ENCODE peak calls at places on chromosome 19, in four cellular contexts. R is GM06990, H is fibroblast of pulmonary artery, X is cardiac muscle cell. B is an unnamed sample.

GRCh38 chr19:57648336-57649003 is 15.5 kb downstream of the ZNF211 start:
- DNase-seq in X (no peak), R (no peak), H (no peak), B (no peak)

GRCh38 chr19:57747472-57747807 is 825 bp downstream of the ZNF776 start:
- DNase-seq in X (no peak), R (no peak), H (no peak), B (no peak)

GRCh38 chr19:16160943-16161560 is 12.3 kb downstream of the CIB3 start:
- DNase-seq in X (peak), H (peak), R (no peak), B (peak)

GRCh38 chr19:55680339-55681130 is 5.5 kb downstream of the EPN1 start:
- DNase-seq in H (no peak), R (no peak), X (no peak), B (no peak)

GRCh38 chr19:50518091-50519005 is 4.6 kb upstream of the ASPDH start:
- DNase-seq in X (no peak), H (no peak), R (no peak), B (no peak)

GRCh38 chr19:28235606-28236125 is 977.3 kb downstream of the UQCRFS1 start:
- DNase-seq in X (no peak), R (no peak), H (no peak), B (no peak)

GRCh38 chr19:1052349-1052967 is 12.6 kb downstream of the ABCA7 start:
- DNase-seq in H (no peak), R (no peak), X (no peak), B (no peak)

GRCh38 chr19:584240-585001 is 5.3 kb upstream of the HCN2 start:
- DNase-seq in R (peak), H (peak), X (peak), B (peak)

GRCh38 chr19:17294051-17294891 is 9.0 kb downstream of the ABHD8 start:
- DNase-seq in X (no peak), H (no peak), R (peak), B (no peak)

GRCh38 chr19:33678796-33679195 is 57.0 kb downstream of the CHST8 start:
- DNase-seq in H (no peak), R (no peak), X (no peak), B (no peak)

GRCh38 chr19:19115954-19116353 is 22.3 kb downstream of the TMEM161A start:
- DNase-seq in H (peak), X (peak), R (no peak), B (peak)

GRCh38 chr19:4889034-4889825 is 13.5 kb downstream of the ARRDC5 start:
- DNase-seq in R (no peak), X (peak), H (peak), B (peak)

GRCh38 chr19:39826311-39826945 is 7.5 kb downstream of the DYRK1B start:
- DNase-seq in R (no peak), X (no peak), H (no peak), B (no peak)

GRCh38 chr19:39825531-39826076 is 8.4 kb downstream of the DYRK1B start:
- DNase-seq in X (no peak), H (no peak), R (no peak), B (no peak)

GRCh38 chr19:39823693-39824092 is 10.3 kb downstream of the DYRK1B start:
- DNase-seq in X (no peak), H (no peak), R (no peak), B (no peak)

GRCh38 chr19:39824143-39825092 is 9.5 kb downstream of the DYRK1B start:
- DNase-seq in X (peak), R (peak), H (peak), B (peak)

GRCh38 chr19:39825093-39825463 is 8.9 kb downstream of the DYRK1B start:
- DNase-seq in H (no peak), X (no peak), R (no peak), B (no peak)
- H3K4me3 ChIP-seq in H (no peak), X (no peak), R (no peak), B (no peak)

DNA sequence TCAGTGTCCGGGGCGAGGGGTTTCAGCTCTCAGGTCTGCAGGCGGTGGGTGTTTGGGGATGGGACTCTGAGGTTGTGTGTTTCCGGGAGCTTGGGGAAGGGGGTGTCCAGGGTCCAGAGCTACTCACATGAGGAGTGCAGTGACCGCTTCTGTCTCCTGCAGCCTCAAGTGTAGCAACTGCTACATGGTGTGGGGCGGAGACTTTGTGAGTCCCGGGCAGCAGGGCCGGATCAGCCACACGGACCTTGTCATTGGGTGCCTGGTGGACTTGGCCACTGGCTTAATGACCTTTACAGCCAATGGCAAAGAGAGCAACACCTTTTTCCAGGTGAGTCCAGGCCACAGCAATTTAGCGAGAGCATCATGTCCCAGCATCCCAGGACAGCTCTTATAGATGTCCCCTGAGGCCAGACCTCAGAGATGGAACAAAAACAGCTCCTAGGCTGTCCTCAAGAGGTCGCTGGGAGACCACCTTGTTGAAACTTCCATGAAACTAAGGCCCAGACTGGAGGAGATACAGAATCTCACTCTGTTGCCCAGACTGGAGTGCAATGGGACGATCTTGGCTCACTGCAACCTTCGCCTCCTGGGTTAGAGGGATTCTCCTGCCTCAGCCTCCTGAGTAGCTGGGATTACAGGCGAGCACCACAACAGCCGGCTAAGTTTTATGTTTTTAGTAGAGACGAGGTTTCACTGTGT is 44.9 kb downstream of the RYR1 start:
- DNase-seq in H (peak), X (peak), R (no peak), B (peak)
- TF ChIP-seq CTCF in H (no peak), X (peak), R (peak), B (no peak)

GRCh38 chr19:48501446-48501960 is 10.1 kb downstream of the LMTK3 start:
- DNase-seq in X (no peak), R (peak), H (no peak), B (no peak)
- H3K4me3 ChIP-seq in X (peak), R (no peak), H (no peak), B (no peak)

DNA sequence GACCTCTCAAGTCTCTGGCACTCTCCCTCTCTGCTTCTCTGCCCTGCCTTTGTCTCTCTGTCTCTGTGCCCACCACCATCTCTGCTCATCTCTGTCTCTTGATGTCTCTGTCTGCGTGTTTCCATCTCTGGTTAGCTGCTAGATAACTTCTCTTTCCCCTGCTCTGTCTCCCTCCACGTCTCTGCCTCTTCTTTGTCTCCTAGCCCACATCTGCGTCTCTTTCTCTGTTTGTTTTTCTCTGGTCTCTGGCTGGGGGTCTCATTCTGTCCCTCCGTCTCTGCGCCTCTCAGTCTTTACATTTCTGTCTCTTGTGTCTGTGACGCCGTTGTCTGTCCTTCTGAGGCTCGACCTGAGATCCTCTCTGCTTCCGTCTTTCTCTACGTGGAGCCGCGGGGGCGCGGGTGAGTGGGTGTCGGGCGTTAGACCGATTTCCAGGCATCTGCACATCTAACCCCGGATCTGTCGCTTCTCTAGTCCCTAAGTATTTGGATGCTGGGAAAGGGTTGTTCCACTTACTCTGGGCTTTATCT is 386 bp downstream of the GIPR start:
- DNase-seq in H (no peak), R (no peak), X (no peak), B (no peak)
- TF ChIP-seq CTCF in H (no peak), R (no peak), X (no peak), B (no peak)

DNA sequence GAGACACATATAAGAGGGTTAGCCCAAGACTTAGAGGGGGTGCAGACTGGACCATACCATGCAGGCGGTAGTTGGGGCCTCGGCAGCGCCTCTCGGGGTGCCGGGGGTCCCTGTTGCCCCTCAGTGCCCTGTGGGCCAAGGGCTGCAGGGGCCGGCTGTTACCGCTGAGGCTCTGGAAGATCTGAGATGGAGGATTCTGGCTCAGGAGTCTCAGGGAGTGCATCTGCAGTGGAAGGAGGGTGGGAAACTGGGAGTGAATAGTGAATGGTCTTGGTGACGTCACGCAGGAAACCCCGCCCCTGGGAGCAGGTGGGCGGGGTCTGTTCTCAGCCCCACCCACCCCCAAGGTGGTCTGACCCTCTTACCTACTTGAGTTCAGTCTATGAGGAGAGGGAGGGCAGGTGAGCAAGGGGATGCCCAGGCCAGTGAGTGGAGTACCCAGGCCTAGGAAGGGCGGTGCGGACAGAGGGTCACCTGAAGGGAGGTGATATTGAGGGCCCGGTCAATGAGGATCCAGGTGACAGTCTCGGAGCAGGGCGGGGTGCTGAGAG is 1.7 kb upstream of the DBP start:
- DNase-seq in H (no peak), X (no peak), R (no peak), B (no peak)
- H3K4me3 ChIP-seq in H (no peak), X (no peak), R (peak), B (no peak)

DNA sequence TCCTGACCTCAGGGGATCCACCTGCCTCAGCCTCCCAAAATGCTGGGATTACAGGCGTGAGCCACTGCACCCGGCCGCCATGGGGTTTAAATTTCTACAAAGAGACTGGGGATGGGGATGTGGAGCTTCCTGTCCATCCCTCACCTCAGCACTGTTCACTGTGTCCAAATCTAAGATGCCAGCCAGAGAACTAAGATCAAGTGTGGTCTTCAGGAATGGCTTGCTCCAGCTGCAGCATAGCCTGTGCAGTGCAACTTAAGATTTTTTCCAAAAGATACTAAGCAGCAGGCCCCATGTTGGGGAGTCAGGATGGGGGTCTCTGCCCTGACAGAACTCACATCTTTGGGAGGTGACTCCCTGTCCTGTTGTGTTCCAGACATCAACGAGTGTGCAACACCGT is 9.3 kb downstream of the ADGRE5 start:
- DNase-seq in H (no peak), X (no peak), R (no peak), B (no peak)
- TF ChIP-seq CTCF in H (no peak), X (no peak), R (no peak), B (no peak)

DNA sequence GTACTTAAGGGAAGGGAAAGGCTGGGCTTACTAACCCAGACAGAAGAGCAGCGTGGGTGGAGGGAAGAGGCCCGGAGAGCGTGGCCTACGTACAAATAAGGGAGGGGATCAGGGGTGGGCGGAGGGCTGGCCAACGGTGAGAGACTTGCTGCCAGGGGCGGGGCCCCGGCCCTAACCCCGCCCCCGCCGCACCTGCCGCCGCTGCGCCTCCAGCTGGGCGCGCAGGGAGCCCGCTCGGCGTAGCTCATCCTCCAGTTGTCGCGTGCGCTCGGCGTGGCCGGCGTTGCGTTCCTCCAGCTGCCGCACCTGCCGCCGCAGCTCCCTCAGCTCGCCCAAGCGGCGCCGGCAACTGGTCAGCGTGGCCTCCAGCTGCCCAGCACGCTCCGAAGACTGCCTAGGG is 5.7 kb downstream of the HOOK2 start:
- DNase-seq in X (no peak), H (no peak), R (no peak), B (no peak)
- H3K4me3 ChIP-seq in X (no peak), H (no peak), R (no peak), B (no peak)

GRCh38 chr19:5893907-5894703 is 9.5 kb downstream of the NDUFA11 start:
- DNase-seq in R (no peak), X (no peak), H (no peak), B (no peak)

GRCh38 chr19:5893296-5893903 is 10.2 kb downstream of the NDUFA11 start:
- DNase-seq in R (no peak), X (no peak), H (no peak), B (no peak)

GRCh38 chr19:5891572-5891937 is 12.0 kb downstream of the NDUFA11 start:
- DNase-seq in R (no peak), X (no peak), H (no peak), B (no peak)

GRCh38 chr19:5891938-5892771 is 11.4 kb downstream of the NDUFA11 start:
- DNase-seq in R (no peak), X (peak), H (peak), B (peak)

DNA sequence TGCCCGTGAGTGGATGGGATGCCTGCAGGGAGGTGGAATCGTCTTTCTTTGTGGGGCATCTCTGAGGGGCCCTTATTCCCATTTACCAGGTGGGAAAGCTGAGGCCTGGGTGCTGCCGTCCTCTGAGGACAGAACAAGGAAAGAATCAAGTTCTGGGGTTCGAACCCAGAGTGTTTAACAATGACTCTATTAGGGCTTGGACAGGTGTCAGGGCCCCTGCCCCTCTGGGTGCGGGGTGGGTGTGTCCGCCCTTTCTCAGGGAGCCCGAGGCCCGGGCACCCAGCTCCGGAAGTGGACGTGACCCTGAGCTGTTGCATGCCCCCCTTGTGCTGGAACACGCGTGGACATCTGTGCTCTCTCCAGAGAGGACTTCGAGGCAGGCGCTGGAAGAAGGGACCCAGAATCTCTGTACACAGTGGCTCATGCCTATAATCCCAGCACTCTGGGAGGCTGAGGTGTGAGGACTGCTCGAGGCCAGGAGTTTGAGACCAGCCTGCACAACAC is 10.8 kb downstream of the NDUFA11 start:
- DNase-seq in H (no peak), R (no peak), X (no peak), B (no peak)
- TF ChIP-seq CTCF in H (no peak), R (no peak), X (no peak), B (no peak)

GRCh38 chr19:35349614-35350521 is 2.2 kb downstream of the FFAR1 start:
- DNase-seq in H (no peak), R (no peak), X (no peak), B (no peak)

GRCh38 chr19:35348909-35349611 is 1.4 kb downstream of the FFAR1 start:
- DNase-seq in H (no peak), X (no peak), R (peak), B (no peak)

GRCh38 chr19:35346193-35347052 is 1.3 kb upstream of the FFAR1 start:
- DNase-seq in R (peak), X (no peak), H (no peak), B (no peak)

GRCh38 chr19:35347171-35347929 is at the start of gene FFAR1:
- DNase-seq in R (peak), X (no peak), H (no peak), B (no peak)

DNA sequence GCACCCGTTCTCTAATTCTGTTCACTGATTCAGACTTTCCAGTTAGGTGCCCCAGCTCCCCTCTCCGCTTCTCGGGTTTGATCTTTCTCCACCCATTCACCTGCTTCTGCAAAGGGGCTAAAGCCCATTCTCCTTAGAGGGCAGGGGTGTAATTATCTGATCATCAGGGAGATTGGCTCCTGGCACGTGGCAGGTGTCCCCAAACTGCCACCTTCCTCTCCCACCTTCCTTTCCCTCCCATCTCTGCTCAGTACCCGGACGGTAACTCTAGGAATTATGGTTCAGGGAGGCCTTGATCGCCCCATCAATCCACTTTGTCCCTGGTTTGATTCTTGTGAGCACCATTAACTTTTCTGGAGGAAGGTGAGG is 212 bp downstream of the FFAR1 start:
- DNase-seq in H (no peak), X (no peak), R (no peak), B (no peak)
- H3K4me3 ChIP-seq in H (no peak), X (no peak), R (no peak), B (no peak)

GRCh38 chr19:47768604-47769003 is 9.9 kb upstream of the SELENOW start:
- DNase-seq in R (no peak), X (no peak), H (no peak), B (no peak)
- TF ChIP-seq CTCF in R (no peak), X (no peak), H (no peak), B (no peak)